ENCODE peak calls at places on chromosomes 4 and X, in six cellular contexts. L, G, X, K, O and D are unnamed samples.
A peak's percentile ranks its signal among the peaks of the same experiment; 100 is the strongest.

GRCh38 chr4:176964116-176964691 is 171.5 kb upstream of the VEGFC start:
- DNase-seq in L (no peak), G (no peak), X (no peak), K (peak; percentile 28), O (no peak), D (no peak)

GRCh38 chrX:1649623-1650022 is 34.8 kb downstream of the ASMT start:
- DNase-seq in L (no peak), G (no peak), X (no peak), K (no peak), O (no peak), D (no peak)

GRCh38 chrX:45847966-45848365 is 647.3 kb upstream of the DIPK2B start:
- DNase-seq in L (no peak), G (no peak), X (no peak), K (no peak), O (no peak), D (no peak)

GRCh38 chrX:42098897-42099296 is 175.5 kb upstream of the CASK start:
- DNase-seq in L (no peak), G (no peak), X (no peak), K (no peak), O (no peak), D (no peak)

GRCh38 chr4:102390438-102390837 is 45.2 kb upstream of the SLC39A8 start:
- DNase-seq in L (no peak), G (no peak), X (no peak), K (no peak), O (no peak), D (no peak)

GRCh38 chr4:16024009-16024408 is 59.8 kb downstream of the PROM1 start:
- DNase-seq in L (no peak), G (peak; percentile 32), X (no peak), K (no peak), O (no peak), D (no peak)

GRCh38 chr4:23114538-23114937 is 421.8 kb downstream of the GBA3 start:
- DNase-seq in L (no peak), G (no peak), X (no peak), K (no peak), O (no peak), D (no peak)

GRCh38 chr4:147975325-147975724 is 243.4 kb downstream of the ARHGAP10 start:
- DNase-seq in L (no peak), G (peak; percentile 70), X (no peak), K (no peak), O (no peak), D (no peak)

GRCh38 chr4:57291911-57292310 is 181.7 kb upstream of the IGFBP7 start:
- DNase-seq in L (no peak), G (no peak), X (no peak), K (no peak), O (no peak), D (no peak)

GRCh38 chr4:88378691-88379559 is at the start of gene HERC6:
- DNase-seq in L (peak; percentile 63), G (peak; percentile 78), X (peak; percentile 84), K (peak; percentile 88), O (peak; percentile 89), D (peak; percentile 94)
- TF ChIP-seq POLR2A in L (no peak), G (no peak), X (peak; percentile 69), K (peak; percentile 40), O (no peak), D (peak; percentile 5)

GRCh38 chr4:141130947-141131545 is 2.2 kb downstream of the RNF150 start:
- DNase-seq in L (no peak), G (no peak), X (no peak), K (no peak), O (no peak), D (no peak)
- H3K27me3 ChIP-seq in L (no peaks in the 10 kb centered on the region), G (peaks cover 2% of the 10 kb centered on the region), X (no peaks in the 10 kb centered on the region), K (no peaks in the 10 kb centered on the region), O (no peaks in the 10 kb centered on the region), D (peaks cover 13% of the 10 kb centered on the region)

GRCh38 chr4:2811830-2812599 is 19.1 kb downstream of the SH3BP2 start:
- DNase-seq in L (no peak), G (peak; percentile 65), X (peak; percentile 41), K (peak; percentile 71), O (peak; percentile 90), D (peak; percentile 98)
- TF ChIP-seq POLR2A in L (no peak), G (no peak), X (peak; percentile 23), K (peak; percentile 35), O (no peak), D (no peak)

DNA sequence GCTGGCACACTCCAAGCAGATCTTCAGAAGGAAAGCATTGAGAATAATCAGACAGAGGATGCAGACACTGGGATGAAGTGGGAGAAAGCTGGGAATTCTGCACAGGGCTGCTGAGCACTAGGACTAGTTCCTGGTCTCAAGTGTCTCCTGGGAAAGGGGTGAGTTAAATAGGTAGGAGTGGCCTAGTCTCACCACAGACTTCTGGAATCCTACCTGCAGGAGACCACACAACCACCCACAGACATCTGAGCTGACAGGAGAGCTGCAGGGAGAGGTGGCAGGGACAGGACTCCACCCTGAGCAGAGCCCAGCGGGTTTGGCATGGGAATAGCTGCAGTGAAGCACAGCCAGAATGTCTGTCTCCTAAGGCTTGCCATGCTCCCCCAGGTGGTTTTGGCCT is 95.1 kb upstream of the GALNTL6 start:
- DNase-seq in L (no peak), G (no peak), X (no peak), K (no peak), O (no peak), D (no peak)
- H3K27me3 ChIP-seq in L (no peaks in the 10 kb centered on the region), G (no peaks in the 10 kb centered on the region), X (no peaks in the 10 kb centered on the region), K (no peaks in the 10 kb centered on the region), O (no peaks in the 10 kb centered on the region), D (no peaks in the 10 kb centered on the region)

DNA sequence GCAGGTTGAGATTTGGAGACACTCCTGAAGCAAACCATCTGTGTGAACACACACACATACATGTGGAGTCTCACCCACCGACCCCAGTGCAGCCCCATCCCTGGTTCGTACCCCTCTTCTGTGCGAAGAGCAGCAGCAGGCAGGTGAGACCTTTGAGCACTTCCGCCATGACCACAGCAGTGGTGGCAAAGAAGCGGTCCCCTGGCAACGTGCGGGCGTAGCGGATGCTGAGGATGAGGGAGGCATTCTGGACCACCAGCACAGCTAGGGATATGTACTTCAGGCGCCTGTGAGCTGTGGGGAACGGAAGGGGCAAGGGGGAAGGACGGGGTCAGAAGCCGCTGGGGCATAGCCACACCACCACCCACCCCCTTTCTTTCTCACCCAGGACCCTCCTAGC is 1.7 kb downstream of the SLC35A2 start:
- DNase-seq in L (no peak), G (no peak), X (no peak), K (no peak), O (no peak), D (no peak)
- TF ChIP-seq POLR2A in L (no peak), G (no peak), X (no peak), K (no peak), O (no peak), D (no peak)

GRCh38 chr4:153267915-153268694 is 63.9 kb downstream of the TRIM2 start:
- DNase-seq in L (no peak), G (no peak), X (no peak), K (no peak), O (no peak), D (no peak)

GRCh38 chr4:153267013-153267412 is 62.8 kb downstream of the TRIM2 start:
- DNase-seq in L (no peak), G (peak; percentile 72), X (no peak), K (no peak), O (no peak), D (no peak)

GRCh38 chr4:153269223-153269990 is 65.2 kb downstream of the TRIM2 start:
- DNase-seq in L (no peak), G (no peak), X (no peak), K (no peak), O (no peak), D (no peak)

GRCh38 chr4:153261922-153262321 is 57.7 kb downstream of the TRIM2 start:
- DNase-seq in L (no peak), G (no peak), X (no peak), K (no peak), O (no peak), D (no peak)

DNA sequence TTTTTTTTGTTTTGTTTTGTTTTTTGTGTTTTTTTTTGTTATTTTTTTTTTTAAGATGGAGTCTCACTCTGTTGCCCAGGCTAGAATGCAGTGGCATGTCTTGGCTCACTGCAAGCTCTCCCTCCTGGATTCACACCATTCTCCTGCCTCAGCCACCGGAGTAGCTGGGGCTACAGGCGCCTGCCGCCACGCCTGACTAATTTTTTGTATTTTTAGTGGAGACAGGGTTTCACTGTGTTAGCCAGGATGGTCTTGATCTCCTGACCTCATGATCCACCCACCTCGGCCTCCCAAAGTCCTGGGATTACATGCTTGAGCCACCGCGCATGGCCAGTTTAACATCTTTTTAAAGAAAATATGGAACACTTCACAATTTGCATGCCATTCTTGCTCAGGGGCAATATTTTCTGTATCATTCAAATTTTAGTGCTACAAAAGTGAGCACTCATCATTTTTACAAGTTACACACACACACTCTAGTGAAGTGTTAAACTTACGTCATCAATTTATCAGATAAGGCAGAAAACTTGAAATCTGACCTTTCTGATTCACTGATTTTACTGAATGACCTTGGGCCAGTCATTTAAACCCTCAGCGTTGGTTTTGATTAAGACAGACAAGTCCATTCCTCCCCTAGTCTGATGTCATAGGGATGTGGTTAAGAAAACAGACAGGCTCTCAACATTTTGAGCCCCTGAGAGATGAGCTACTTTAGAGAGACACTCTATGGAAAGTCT is 61.2 kb downstream of the TRIM2 start:
- DNase-seq in L (no peak), G (no peak), X (no peak), K (no peak), O (no peak), D (no peak)
- H3K27me3 ChIP-seq in L (no peaks in the 10 kb centered on the region), G (no peaks in the 10 kb centered on the region), X (no peaks in the 10 kb centered on the region), K (no peaks in the 10 kb centered on the region), O (no peaks in the 10 kb centered on the region), D (no peaks in the 10 kb centered on the region)

GRCh38 chrX:100819837-100820666 is at the start of gene CSTF2:
- DNase-seq in L (peak; percentile 58), G (peak; percentile 79), X (peak; percentile 84), K (peak; percentile 75), O (peak; percentile 89), D (peak; percentile 95)
- TF ChIP-seq POLR2A in L (no peak), G (no peak), X (peak; percentile 47), K (no peak), O (no peak), D (no peak)